ENCODE peak calls at places on chromosomes 2 and 18, in seven cellular contexts. K, W, C, O, L, Q and S are unnamed samples.

GRCh38 chr18:6605115-6605869 is 124.2 kb upstream of the ARHGAP28 start:
- DNase-seq in K (no peak), W (no peak), C (no peak), O (no peak), L (no peak), Q (no peak), S (no peak)

GRCh38 chr18:13629841-13630747 is 96.3 kb downstream of the FAM210A start:
- DNase-seq in K (peak; percentile 63), W (no peak), C (no peak), O (no peak), L (no peak), Q (no peak), S (peak; percentile 33)

GRCh38 chr2:43605851-43606250 is 10.0 kb upstream of the THADA start:
- DNase-seq in K (no peak), W (no peak), C (no peak), O (no peak), L (no peak), Q (no peak), S (peak; percentile 46)

GRCh38 chr2:134682726-134683125 is 36.1 kb downstream of the TMEM163 start:
- DNase-seq in K (no peak), W (no peak), C (no peak), O (no peak), L (no peak), Q (no peak), S (no peak)

GRCh38 chr2:204828191-204828590 is 282.9 kb downstream of the PARD3B start:
- DNase-seq in K (no peak), W (no peak), C (no peak), O (no peak), L (no peak), Q (no peak), S (no peak)

GRCh38 chr2:120552800-120553471 is 182.7 kb upstream of the GLI2 start:
- DNase-seq in K (peak; percentile 82), W (peak; percentile 99), C (no peak), O (no peak), L (peak; percentile 36), Q (no peak), S (no peak)

GRCh38 chr2:28656937-28657615 is 94.6 kb upstream of the PPP1CB start:
- DNase-seq in K (no peak), W (no peak), C (no peak), O (no peak), L (no peak), Q (no peak), S (no peak)

GRCh38 chr2:144509001-144509545 is 10.8 kb downstream of the ZEB2 start:
- DNase-seq in K (no peak), W (no peak), C (no peak), O (no peak), L (no peak), Q (no peak), S (no peak)

GRCh38 chr2:104976603-104977120 is 61.2 kb upstream of the MRPS9 start:
- DNase-seq in K (no peak), W (no peak), C (no peak), O (no peak), L (no peak), Q (no peak), S (peak; percentile 15)

GRCh38 chr2:197517150-197517549 is 1.3 kb downstream of the MOB4 start:
- DNase-seq in K (no peak), W (no peak), C (no peak), O (no peak), L (no peak), Q (no peak), S (no peak)

GRCh38 chr2:217412721-217413120 is 552.9 kb upstream of the TNP1 start:
- DNase-seq in K (no peak), W (no peak), C (peak; percentile 48), O (no peak), L (no peak), Q (no peak), S (no peak)

GRCh38 chr2:67694464-67694863 is 297.3 kb downstream of the ETAA1 start:
- DNase-seq in K (peak; percentile 52), W (no peak), C (no peak), O (no peak), L (no peak), Q (no peak), S (peak; percentile 70)

GRCh38 chr2:65344689-65345088 is 87.7 kb downstream of the SPRED2 start:
- DNase-seq in K (no peak), W (no peak), C (no peak), O (no peak), L (no peak), Q (no peak), S (no peak)

GRCh38 chr2:156436477-156437085 is 402 bp downstream of the GPD2 start:
- DNase-seq in K (no peak), W (no peak), C (no peak), O (no peak), L (no peak), Q (no peak), S (peak; percentile 47)

GRCh38 chr18:68662779-68663178 is 52.1 kb downstream of the TMX3 start:
- DNase-seq in K (no peak), W (no peak), C (no peak), O (no peak), L (no peak), Q (no peak), S (peak; percentile 60)

GRCh38 chr18:25727281-25727680 is 363.1 kb downstream of the SS18 start:
- DNase-seq in K (no peak), W (no peak), C (no peak), O (no peak), L (no peak), Q (no peak), S (peak; percentile 36)

GRCh38 chr2:231761735-231762134 is 19.3 kb downstream of the PDE6D start:
- DNase-seq in K (no peak), W (no peak), C (no peak), O (no peak), L (no peak), Q (no peak), S (no peak)

GRCh38 chr2:82986899-82987298 is 1472.2 kb downstream of the SUCLG1 start:
- DNase-seq in K (no peak), W (no peak), C (no peak), O (no peak), L (no peak), Q (no peak), S (no peak)

GRCh38 chr2:21559354-21559753 is 435.6 kb downstream of the TDRD15 start:
- DNase-seq in K (no peak), W (no peak), C (peak; percentile 17), O (no peak), L (no peak), Q (no peak), S (no peak)

GRCh38 chr2:236086403-236086970 is 81.7 kb downstream of the GBX2 start:
- DNase-seq in K (no peak), W (no peak), C (no peak), O (no peak), L (no peak), Q (no peak), S (no peak)

GRCh38 chr18:62555135-62555534 is 32.3 kb downstream of the ZCCHC2 start:
- DNase-seq in K (no peak), W (no peak), C (no peak), O (no peak), L (no peak), Q (no peak), S (no peak)

GRCh38 chr2:44535376-44535775 is 173.6 kb downstream of the CAMKMT start:
- DNase-seq in K (no peak), W (no peak), C (no peak), O (no peak), L (no peak), Q (no peak), S (no peak)

GRCh38 chr2:240646061-240646899 is 21.0 kb downstream of the GPR35 start:
- DNase-seq in K (no peak), W (no peak), C (no peak), O (no peak), L (no peak), Q (peak; percentile 18), S (no peak)

GRCh38 chr2:205752924-205753323 is 70.6 kb downstream of the NRP2 start:
- DNase-seq in K (no peak), W (no peak), C (no peak), O (no peak), L (no peak), Q (no peak), S (no peak)

GRCh38 chr18:50009772-50010171 is 185.2 kb downstream of the MYO5B start:
- DNase-seq in K (peak; percentile 28), W (peak; percentile 55), C (no peak), O (no peak), L (peak; percentile 95), Q (peak; percentile 5), S (peak; percentile 70)

GRCh38 chr2:182767578-182767977 is 51.5 kb downstream of the DNAJC10 start:
- DNase-seq in K (no peak), W (no peak), C (no peak), O (no peak), L (no peak), Q (no peak), S (no peak)

GRCh38 chr2:45255568-45255967 is 246.3 kb upstream of the SIX2 start:
- DNase-seq in K (no peak), W (no peak), C (no peak), O (no peak), L (no peak), Q (no peak), S (no peak)

GRCh38 chr18:78136986-78137385 is 842.6 kb upstream of the SALL3 start:
- DNase-seq in K (no peak), W (no peak), C (no peak), O (no peak), L (no peak), Q (no peak), S (no peak)

GRCh38 chr2:36343601-36344000 is 12.0 kb upstream of the CRIM1 start:
- DNase-seq in K (no peak), W (no peak), C (no peak), O (no peak), L (no peak), Q (no peak), S (no peak)

GRCh38 chr2:74186038-74186437 is 7.4 kb upstream of the MOB1A start:
- DNase-seq in K (no peak), W (no peak), C (no peak), O (no peak), L (no peak), Q (no peak), S (no peak)